ENCODE peak calls at places on chromosomes 3 and 15, in eight cellular contexts. N is KG1, X is Right ventricle myocardium superior, A is PC-3, R is KBM-7, Q is HEK293T, E is mammary epithelial cell, G is adrenal gland. L is an unnamed sample.
A peak's percentile ranks its signal among the peaks of the same experiment; 100 is the strongest.

GRCh38 chr3:172332256-172333041 is 115.8 kb downstream of the GHSR start:
- DNase-seq in A (peak; percentile 75), N (no peak), Q (peak; percentile 72), X (peak; percentile 63), G (peak; percentile 68), E (peak; percentile 50), R (peak; percentile 70), L (no peak)

GRCh38 chr15:81000144-81000625 is 538 bp upstream of the TLNRD1 start:
- DNase-seq in G (no peak), R (no peak), N (no peak), E (no peak), A (peak; percentile 19), X (no peak), Q (no peak), L (no peak)

GRCh38 chr3:32420138-32420981 is 28.7 kb downstream of the CMTM7 start:
- DNase-seq in X (no peak), R (peak; percentile 85), Q (no peak), E (peak; percentile 98), A (peak; percentile 99), G (no peak), N (peak; percentile 80), L (no peak)

GRCh38 chr15:89356634-89357298 is 22.1 kb upstream of the POLG start:
- DNase-seq in A (peak; percentile 66), N (no peak), G (peak; percentile 35), X (no peak), E (no peak), R (no peak), Q (no peak), L (no peak)

GRCh38 chr3:116474356-116475200 is 29.3 kb upstream of the LSAMP start:
- DNase-seq in X (no peak), N (no peak), A (no peak), G (no peak), E (no peak), R (peak; percentile 40), Q (no peak), L (no peak)

GRCh38 chr15:70212288-70212962 is 114.7 kb upstream of the TLE3 start:
- DNase-seq in G (peak; percentile 34), A (no peak), E (no peak), N (no peak), R (no peak), X (no peak), Q (no peak), L (no peak)

GRCh38 chr3:172275586-172275985 is 172.7 kb downstream of the GHSR start:
- DNase-seq in G (no peak), N (no peak), A (no peak), Q (no peak), E (no peak), X (no peak), R (no peak), L (no peak)

GRCh38 chr3:159239054-159239453 is 437.2 kb downstream of the MFSD1 start:
- DNase-seq in E (no peak), A (no peak), N (no peak), Q (no peak), G (no peak), X (no peak), R (no peak), L (no peak)

GRCh38 chr3:49119439-49119838 is 1.2 kb downstream of the USP19 start:
- DNase-seq in G (no peak), E (peak; percentile 42), Q (no peak), N (no peak), R (no peak), A (peak; percentile 30), X (no peak), L (no peak)

GRCh38 chr3:32952369-32953067 is 1.1 kb downstream of the CCR4 start:
- DNase-seq in E (no peak), A (no peak), X (no peak), Q (no peak), G (no peak), R (no peak), N (no peak), L (no peak)

GRCh38 chr15:79724312-79724711 is 172.5 kb downstream of the MTHFS start:
- DNase-seq in A (peak; percentile 29), G (no peak), Q (no peak), R (peak; percentile 4), E (peak; percentile 8), X (no peak), N (no peak), L (no peak)

GRCh38 chr15:25268166-25268565 is 170.7 kb downstream of the UBE3A start:
- DNase-seq in Q (no peak), A (peak; percentile 14), R (peak; percentile 2), N (no peak), E (no peak), G (no peak), X (no peak), L (no peak)

GRCh38 chr3:52062499-52062898 is 6.1 kb upstream of the DUSP7 start:
- DNase-seq in A (peak; percentile 97), X (peak; percentile 63), Q (no peak), N (no peak), E (peak; percentile 99), G (peak; percentile 55), R (no peak), L (peak; percentile 62)

GRCh38 chr3:189766416-189766815 is 135.2 kb downstream of the TP63 start:
- DNase-seq in X (no peak), A (peak; percentile 76), E (peak; percentile 56), G (no peak), Q (no peak), R (no peak), N (no peak), L (no peak)

GRCh38 chr3:59502806-59503205 is 453.0 kb upstream of the CFAP20DC start:
- DNase-seq in R (no peak), X (no peak), Q (no peak), G (no peak), N (no peak), E (peak; percentile 85), A (peak; percentile 78), L (no peak)

GRCh38 chr3:24237971-24238767 is 256.5 kb downstream of the THRB start:
- DNase-seq in Q (peak; percentile 69), E (peak; percentile 89), G (peak; percentile 31), X (no peak), N (peak; percentile 28), A (peak; percentile 92), R (peak; percentile 68), L (no peak)

GRCh38 chr3:17852217-17852616 is 109.8 kb upstream of the TBC1D5 start:
- DNase-seq in N (no peak), X (no peak), G (no peak), Q (no peak), R (no peak), E (no peak), A (no peak), L (no peak)

GRCh38 chr3:124107074-124107473 is 115.2 kb upstream of the ROPN1 start:
- DNase-seq in A (no peak), G (no peak), N (no peak), R (no peak), X (no peak), Q (no peak), E (no peak), L (no peak)

GRCh38 chr15:90711418-90711824 is 5.7 kb upstream of the BLM start:
- DNase-seq in G (no peak), Q (no peak), N (no peak), A (no peak), R (no peak), E (no peak), X (no peak), L (no peak)

GRCh38 chr3:134462236-134463059 is 23.3 kb downstream of the ANAPC13 start:
- DNase-seq in E (no peak), X (no peak), N (no peak), R (no peak), A (no peak), G (no peak), Q (no peak), L (no peak)

GRCh38 chr3:139830817-139831216 is 104.2 kb upstream of the CLSTN2 start:
- DNase-seq in X (peak; percentile 72), Q (no peak), E (no peak), A (no peak), N (no peak), G (no peak), R (no peak), L (no peak)

L was measured in tibial artery.